ENCODE peak calls at places on chromosomes 5 and 9, in six cellular contexts. One of them, this sample, is unnamed.

GRCh38 chr5:77168187-77168883 is 42.1 kb upstream of the PDE8B start:
- DNase-seq in H1: no peak
- DNase-seq in HepG2: no peak
- DNase-seq in GM23338: no peak
- DNase-seq in WTC11: no peak
- DNase-seq in GM12878: no peak
- DNase-seq in this sample: no peak

GRCh38 chr5:151615431-151615830 is 24.3 kb upstream of the FAT2 start:
- DNase-seq in GM23338: no peak
- DNase-seq in HepG2: no peak
- DNase-seq in WTC11: no peak
- DNase-seq in H1: no peak
- DNase-seq in GM12878: no peak
- DNase-seq in this sample: no peak

GRCh38 chr5:147522435-147522834 is 12.6 kb upstream of the DPYSL3 start:
- DNase-seq in HepG2: no peak
- DNase-seq in GM12878: no peak
- DNase-seq in GM23338: no peak
- DNase-seq in H1: no peak
- DNase-seq in WTC11: no peak
- DNase-seq in this sample: no peak

GRCh38 chr5:169445191-169445590 is 138.4 kb upstream of the SPDL1 start:
- DNase-seq in WTC11: no peak
- DNase-seq in HepG2: no peak
- DNase-seq in GM12878: no peak
- DNase-seq in GM23338: no peak
- DNase-seq in H1: no peak
- DNase-seq in this sample: no peak

GRCh38 chr5:81590498-81591384 is 160.2 kb downstream of the SSBP2 start:
- DNase-seq in GM23338: no peak
- DNase-seq in GM12878: no peak
- DNase-seq in WTC11: no peak
- DNase-seq in H1: peak; percentile 17
- DNase-seq in HepG2: no peak
- DNase-seq in this sample: no peak

GRCh38 chr5:173772407-173773059 is 115.6 kb upstream of the CPEB4 start:
- DNase-seq in H1: no peak
- DNase-seq in WTC11: no peak
- DNase-seq in GM23338: no peak
- DNase-seq in HepG2: no peak
- DNase-seq in GM12878: no peak
- DNase-seq in this sample: no peak

GRCh38 chr5:134585966-134586365 is 46.7 kb downstream of the SAR1B start:
- DNase-seq in GM12878: no peak
- DNase-seq in WTC11: peak; percentile 6
- DNase-seq in HepG2: no peak
- DNase-seq in H1: no peak
- DNase-seq in GM23338: no peak
- DNase-seq in this sample: no peak

GRCh38 chr9:84856181-84856632 is 186.7 kb downstream of the NTRK2 start:
- DNase-seq in GM12878: no peak
- DNase-seq in H1: no peak
- DNase-seq in HepG2: no peak
- DNase-seq in WTC11: no peak
- DNase-seq in GM23338: no peak
- DNase-seq in this sample: no peak

GRCh38 chr5:172123269-172123692 is 64.7 kb downstream of the STK10 start:
- DNase-seq in HepG2: peak; percentile 55
- DNase-seq in GM23338: peak; percentile 51
- DNase-seq in GM12878: no peak
- DNase-seq in H1: no peak
- DNase-seq in WTC11: no peak
- DNase-seq in this sample: no peak

GRCh38 chr5:126514159-126515141 is 80.6 kb downstream of the ALDH7A1 start:
- DNase-seq in WTC11: no peak
- DNase-seq in HepG2: no peak
- DNase-seq in GM12878: no peak
- DNase-seq in H1: no peak
- DNase-seq in GM23338: no peak
- DNase-seq in this sample: peak; percentile 86

GRCh38 chr5:81703840-81704239 is 47.1 kb downstream of the SSBP2 start:
- DNase-seq in GM23338: no peak
- DNase-seq in H1: no peak
- DNase-seq in HepG2: no peak
- DNase-seq in WTC11: no peak
- DNase-seq in GM12878: no peak
- DNase-seq in this sample: no peak

GRCh38 chr5:140041492-140042421 is 1.3 kb downstream of the NRG2 start:
- DNase-seq in GM23338: peak; percentile 53
- DNase-seq in H1: no peak
- DNase-seq in WTC11: peak; percentile 39
- DNase-seq in GM12878: peak; percentile 36
- DNase-seq in HepG2: no peak
- DNase-seq in this sample: no peak

GRCh38 chr9:133115604-133116345 is 5.3 kb downstream of the RALGDS start:
- DNase-seq in HepG2: no peak
- DNase-seq in GM12878: peak; percentile 79
- DNase-seq in H1: no peak
- DNase-seq in WTC11: no peak
- DNase-seq in GM23338: no peak
- DNase-seq in this sample: no peak

GRCh38 chr9:77744877-77745435 is 96.8 kb upstream of the GNA14 start:
- DNase-seq in HepG2: no peak
- DNase-seq in GM12878: no peak
- DNase-seq in GM23338: peak; percentile 27
- DNase-seq in H1: no peak
- DNase-seq in WTC11: no peak
- DNase-seq in this sample: no peak

GRCh38 chr9:108040783-108041182 is 551.2 kb upstream of the KLF4 start:
- DNase-seq in HepG2: no peak
- DNase-seq in H1: no peak
- DNase-seq in GM12878: no peak
- DNase-seq in GM23338: no peak
- DNase-seq in WTC11: no peak
- DNase-seq in this sample: peak; percentile 56

GRCh38 chr9:34554211-34555001 is 31.6 kb upstream of the ENHO start:
- DNase-seq in GM23338: no peak
- DNase-seq in WTC11: no peak
- DNase-seq in GM12878: no peak
- DNase-seq in HepG2: no peak
- DNase-seq in H1: no peak
- DNase-seq in this sample: no peak

GRCh38 chr5:66655395-66656324 is 59.5 kb downstream of the MAST4 start:
- DNase-seq in GM23338: peak; percentile 44
- DNase-seq in H1: no peak
- DNase-seq in WTC11: no peak
- DNase-seq in GM12878: no peak
- DNase-seq in HepG2: no peak
- DNase-seq in this sample: no peak

GRCh38 chr5:96259211-96259772 is 173.8 kb downstream of the PCSK1 start:
- DNase-seq in H1: no peak
- DNase-seq in GM23338: no peak
- DNase-seq in HepG2: peak; percentile 11
- DNase-seq in WTC11: no peak
- DNase-seq in GM12878: peak; percentile 8
- DNase-seq in this sample: no peak

GRCh38 chr5:1343931-1344901 is 683 bp downstream of the CLPTM1L start:
- DNase-seq in GM23338: peak; percentile 22
- DNase-seq in H1: no peak
- DNase-seq in GM12878: no peak
- DNase-seq in WTC11: peak; percentile 31
- DNase-seq in HepG2: no peak
- DNase-seq in this sample: peak; percentile 53

GRCh38 chr9:93646640-93647178 is 70.3 kb downstream of the PHF2 start:
- DNase-seq in HepG2: no peak
- DNase-seq in WTC11: peak; percentile 7
- DNase-seq in GM23338: no peak
- DNase-seq in GM12878: no peak
- DNase-seq in H1: no peak
- DNase-seq in this sample: no peak

GRCh38 chr5:159038907-159039306 is 60.8 kb downstream of the EBF1 start:
- DNase-seq in GM23338: no peak
- DNase-seq in H1: no peak
- DNase-seq in GM12878: no peak
- DNase-seq in HepG2: no peak
- DNase-seq in WTC11: no peak
- DNase-seq in this sample: no peak

GRCh38 chr9:4678679-4679267 is 596 bp upstream of the CDC37L1 start:
- DNase-seq in GM12878: no peak
- DNase-seq in GM23338: peak; percentile 43
- DNase-seq in H1: no peak
- DNase-seq in WTC11: no peak
- DNase-seq in HepG2: peak; percentile 41
- DNase-seq in this sample: no peak

GRCh38 chr5:68680376-68680775 is 413.4 kb upstream of the SLC30A5 start:
- DNase-seq in GM23338: no peak
- DNase-seq in WTC11: no peak
- DNase-seq in H1: no peak
- DNase-seq in HepG2: no peak
- DNase-seq in GM12878: no peak
- DNase-seq in this sample: no peak

GRCh38 chr5:68685861-68686260 is 408.0 kb upstream of the SLC30A5 start:
- DNase-seq in H1: no peak
- DNase-seq in HepG2: no peak
- DNase-seq in GM23338: no peak
- DNase-seq in WTC11: no peak
- DNase-seq in GM12878: no peak
- DNase-seq in this sample: no peak

GRCh38 chr5:68681929-68682328 is 411.9 kb upstream of the SLC30A5 start:
- DNase-seq in GM12878: no peak
- DNase-seq in H1: no peak
- DNase-seq in HepG2: no peak
- DNase-seq in GM23338: no peak
- DNase-seq in WTC11: no peak
- DNase-seq in this sample: no peak

GRCh38 chr5:68682400-68683152 is 411.2 kb upstream of the SLC30A5 start:
- DNase-seq in WTC11: no peak
- DNase-seq in GM23338: no peak
- DNase-seq in H1: no peak
- DNase-seq in HepG2: no peak
- DNase-seq in GM12878: no peak
- DNase-seq in this sample: no peak

GRCh38 chr5:68683632-68684035 is 410.2 kb upstream of the SLC30A5 start:
- DNase-seq in WTC11: no peak
- DNase-seq in GM23338: no peak
- DNase-seq in GM12878: no peak
- DNase-seq in HepG2: no peak
- DNase-seq in H1: no peak
- DNase-seq in this sample: no peak
- TF ChIP-seq CREB1 in WTC11: no peak
- TF ChIP-seq CREB1 in GM23338: no peak
- TF ChIP-seq CREB1 in GM12878: no peak
- TF ChIP-seq CREB1 in HepG2: no peak
- TF ChIP-seq CREB1 in H1: no peak
- TF ChIP-seq CREB1 in this sample: no peak

GRCh38 chr5:32506809-32507208 is 62.3 kb upstream of the ZFR start:
- DNase-seq in H1: no peak
- DNase-seq in WTC11: no peak
- DNase-seq in GM12878: no peak
- DNase-seq in GM23338: no peak
- DNase-seq in HepG2: no peak
- DNase-seq in this sample: no peak
- TF ChIP-seq CREB1 in H1: no peak
- TF ChIP-seq CREB1 in WTC11: no peak
- TF ChIP-seq CREB1 in GM12878: no peak
- TF ChIP-seq CREB1 in GM23338: no peak
- TF ChIP-seq CREB1 in HepG2: no peak
- TF ChIP-seq CREB1 in this sample: no peak

GRCh38 chr9:2227468-2227867 is 212.3 kb downstream of the SMARCA2 start:
- DNase-seq in HepG2: no peak
- DNase-seq in H1: no peak
- DNase-seq in GM12878: no peak
- DNase-seq in WTC11: no peak
- DNase-seq in GM23338: peak; percentile 10
- DNase-seq in this sample: no peak

GRCh38 chr9:2228641-2229040 is 213.5 kb downstream of the SMARCA2 start:
- DNase-seq in WTC11: no peak
- DNase-seq in H1: no peak
- DNase-seq in GM12878: no peak
- DNase-seq in GM23338: no peak
- DNase-seq in HepG2: no peak
- DNase-seq in this sample: no peak

GRCh38 chr9:2228132-2228531 is 213.0 kb downstream of the SMARCA2 start:
- DNase-seq in GM23338: peak; percentile 87
- DNase-seq in H1: peak; percentile 44
- DNase-seq in GM12878: no peak
- DNase-seq in WTC11: peak; percentile 80
- DNase-seq in HepG2: no peak
- DNase-seq in this sample: peak; percentile 11

GRCh38 chr9:2230362-2230761 is 215.2 kb downstream of the SMARCA2 start:
- DNase-seq in WTC11: no peak
- DNase-seq in GM23338: peak; percentile 14
- DNase-seq in GM12878: no peak
- DNase-seq in HepG2: no peak
- DNase-seq in H1: no peak
- DNase-seq in this sample: no peak

DNA sequence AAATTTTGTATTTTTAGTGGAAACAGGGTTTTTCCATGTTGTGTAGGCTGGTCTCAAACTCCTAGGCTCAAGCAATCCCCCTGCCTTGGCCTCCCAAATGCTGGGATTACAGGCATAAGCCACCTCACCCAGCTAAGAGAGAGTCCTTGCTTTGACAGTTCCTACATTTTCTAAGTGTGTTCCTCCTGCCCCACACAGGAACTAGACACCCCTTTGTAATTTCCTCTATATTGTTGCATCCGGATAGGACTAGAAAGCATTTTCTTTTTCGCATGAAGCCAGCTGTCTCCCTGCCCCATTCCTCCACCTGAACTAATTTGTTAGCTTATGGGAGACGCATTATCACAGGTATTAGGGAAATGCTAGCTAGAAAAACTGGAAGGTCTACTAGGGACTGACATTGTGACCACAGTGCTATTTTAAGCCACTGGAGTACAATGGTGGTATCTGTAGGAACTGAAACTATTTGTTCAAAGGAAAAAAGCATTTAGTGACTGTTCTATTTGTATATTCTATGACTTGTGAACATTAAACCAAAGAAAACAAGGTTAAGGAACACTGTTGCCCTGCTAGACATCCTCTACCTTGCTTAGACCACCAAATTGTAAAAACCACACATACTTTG is 214.1 kb downstream of the SMARCA2 start:
- DNase-seq in HepG2: no peak
- DNase-seq in WTC11: no peak
- DNase-seq in GM12878: no peak
- DNase-seq in H1: no peak
- DNase-seq in GM23338: no peak
- DNase-seq in this sample: no peak
- TF ChIP-seq CREB1 in HepG2: no peak
- TF ChIP-seq CREB1 in WTC11: no peak
- TF ChIP-seq CREB1 in GM12878: no peak
- TF ChIP-seq CREB1 in H1: no peak
- TF ChIP-seq CREB1 in GM23338: no peak
- TF ChIP-seq CREB1 in this sample: no peak

DNA sequence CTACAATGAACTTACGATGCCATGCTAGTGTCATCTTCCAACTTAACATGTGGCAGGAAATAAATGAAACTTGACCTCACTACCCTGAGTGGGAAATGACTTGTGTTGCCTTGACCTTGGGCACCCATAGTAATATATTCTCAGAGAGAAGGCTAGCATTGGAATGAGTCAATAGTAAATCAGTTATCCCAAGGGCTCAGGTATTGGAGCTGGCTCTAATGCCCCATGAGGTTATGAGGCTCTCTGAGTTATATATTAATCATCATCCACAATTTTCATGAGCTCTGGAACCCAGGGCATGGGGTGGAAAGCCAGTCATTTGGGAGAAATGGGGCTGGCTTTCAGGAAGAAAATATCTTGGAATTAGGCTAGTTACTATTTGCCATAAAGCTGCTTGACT is 42.4 kb upstream of the SMIM32 start:
- DNase-seq in GM23338: no peak
- DNase-seq in GM12878: no peak
- DNase-seq in HepG2: no peak
- DNase-seq in WTC11: no peak
- DNase-seq in H1: no peak
- DNase-seq in this sample: no peak
- TF ChIP-seq CREB1 in GM23338: no peak
- TF ChIP-seq CREB1 in GM12878: no peak
- TF ChIP-seq CREB1 in HepG2: no peak
- TF ChIP-seq CREB1 in WTC11: no peak
- TF ChIP-seq CREB1 in H1: no peak
- TF ChIP-seq CREB1 in this sample: no peak

This sample was measured in K562.